ENCODE peak calls at places on chromosome 19, in nine cellular contexts. One of them, this sample, is unnamed.

GRCh38 chr19:30780456-30780855 is 408.3 kb downstream of the ZNF536 start:
- DNase-seq in foreskin fibroblast: no peak
- DNase-seq in NT2/D1: no peak
- DNase-seq in PC-3: no peak
- DNase-seq in MM.1S: no peak
- DNase-seq in CD4-positive, CD25-positive, alpha-beta regulatory T cell: no peak
- DNase-seq in uterus: no peak
- DNase-seq in thoracic aorta: no peak
- DNase-seq in stomach: no peak
- DNase-seq in this sample: no peak

GRCh38 chr19:40862785-40863184 is 12.5 kb upstream of the CYP2A6 start:
- DNase-seq in CD4-positive, CD25-positive, alpha-beta regulatory T cell: no peak
- DNase-seq in NT2/D1: no peak
- DNase-seq in foreskin fibroblast: peak
- DNase-seq in stomach: no peak
- DNase-seq in thoracic aorta: no peak
- DNase-seq in MM.1S: no peak
- DNase-seq in uterus: no peak
- DNase-seq in PC-3: peak
- DNase-seq in this sample: no peak

GRCh38 chr19:8340341-8341096 is 2.5 kb downstream of the KANK3 start:
- DNase-seq in stomach: peak
- DNase-seq in uterus: peak
- DNase-seq in thoracic aorta: no peak
- DNase-seq in foreskin fibroblast: no peak
- DNase-seq in PC-3: no peak
- DNase-seq in CD4-positive, CD25-positive, alpha-beta regulatory T cell: no peak
- DNase-seq in NT2/D1: no peak
- DNase-seq in MM.1S: no peak
- DNase-seq in this sample: no peak

GRCh38 chr19:39941615-39942507 is 7.4 kb upstream of the FCGBP start:
- DNase-seq in PC-3: peak
- DNase-seq in stomach: peak
- DNase-seq in MM.1S: peak
- DNase-seq in thoracic aorta: no peak
- DNase-seq in CD4-positive, CD25-positive, alpha-beta regulatory T cell: peak
- DNase-seq in uterus: no peak
- DNase-seq in foreskin fibroblast: no peak
- DNase-seq in NT2/D1: no peak
- DNase-seq in this sample: no peak

GRCh38 chr19:42102877-42103276 is 26.9 kb downstream of the ZNF574 start:
- DNase-seq in uterus: no peak
- DNase-seq in NT2/D1: no peak
- DNase-seq in foreskin fibroblast: no peak
- DNase-seq in MM.1S: no peak
- DNase-seq in CD4-positive, CD25-positive, alpha-beta regulatory T cell: no peak
- DNase-seq in thoracic aorta: no peak
- DNase-seq in stomach: no peak
- DNase-seq in PC-3: no peak
- DNase-seq in this sample: no peak

GRCh38 chr19:2594319-2594718 is 108.2 kb downstream of the GNG7 start:
- DNase-seq in NT2/D1: no peak
- DNase-seq in foreskin fibroblast: no peak
- DNase-seq in uterus: no peak
- DNase-seq in PC-3: no peak
- DNase-seq in CD4-positive, CD25-positive, alpha-beta regulatory T cell: no peak
- DNase-seq in thoracic aorta: no peak
- DNase-seq in MM.1S: no peak
- DNase-seq in stomach: no peak
- DNase-seq in this sample: no peak

GRCh38 chr19:14440049-14440448 is 6.9 kb downstream of the PKN1 start:
- DNase-seq in thoracic aorta: no peak
- DNase-seq in NT2/D1: no peak
- DNase-seq in stomach: peak
- DNase-seq in foreskin fibroblast: no peak
- DNase-seq in CD4-positive, CD25-positive, alpha-beta regulatory T cell: peak
- DNase-seq in PC-3: no peak
- DNase-seq in MM.1S: peak
- DNase-seq in uterus: peak
- DNase-seq in this sample: no peak

GRCh38 chr19:39362682-39363657 is 20.7 kb downstream of the SAMD4B start:
- DNase-seq in NT2/D1: no peak
- DNase-seq in stomach: no peak
- DNase-seq in PC-3: peak
- DNase-seq in uterus: no peak
- DNase-seq in foreskin fibroblast: peak
- DNase-seq in thoracic aorta: no peak
- DNase-seq in MM.1S: no peak
- DNase-seq in CD4-positive, CD25-positive, alpha-beta regulatory T cell: no peak
- DNase-seq in this sample: no peak

GRCh38 chr19:48398329-48399235 is 5.1 kb downstream of the GRIN2D start:
- DNase-seq in PC-3: peak
- DNase-seq in thoracic aorta: peak
- DNase-seq in NT2/D1: peak
- DNase-seq in uterus: no peak
- DNase-seq in stomach: peak
- DNase-seq in foreskin fibroblast: peak
- DNase-seq in MM.1S: peak
- DNase-seq in CD4-positive, CD25-positive, alpha-beta regulatory T cell: peak
- DNase-seq in this sample: peak

GRCh38 chr19:3543150-3544053 is 4.4 kb downstream of the TEKTIP1 start:
- DNase-seq in MM.1S: no peak
- DNase-seq in CD4-positive, CD25-positive, alpha-beta regulatory T cell: no peak
- DNase-seq in NT2/D1: no peak
- DNase-seq in thoracic aorta: no peak
- DNase-seq in stomach: peak
- DNase-seq in PC-3: no peak
- DNase-seq in foreskin fibroblast: no peak
- DNase-seq in uterus: no peak
- DNase-seq in this sample: peak

GRCh38 chr19:17448190-17448967 is at the start of gene TMEM221:
- DNase-seq in NT2/D1: no peak
- DNase-seq in PC-3: peak
- DNase-seq in foreskin fibroblast: no peak
- DNase-seq in uterus: peak
- DNase-seq in thoracic aorta: no peak
- DNase-seq in MM.1S: no peak
- DNase-seq in stomach: peak
- DNase-seq in CD4-positive, CD25-positive, alpha-beta regulatory T cell: peak
- DNase-seq in this sample: no peak

GRCh38 chr19:13097331-13098258 is 5.1 kb downstream of the LYL1 start:
- DNase-seq in foreskin fibroblast: no peak
- DNase-seq in stomach: no peak
- DNase-seq in CD4-positive, CD25-positive, alpha-beta regulatory T cell: peak
- DNase-seq in NT2/D1: no peak
- DNase-seq in MM.1S: no peak
- DNase-seq in thoracic aorta: no peak
- DNase-seq in uterus: peak
- DNase-seq in PC-3: no peak
- DNase-seq in this sample: no peak
- H3K4me3 ChIP-seq in foreskin fibroblast: no peak
- H3K4me3 ChIP-seq in stomach: peak
- H3K4me3 ChIP-seq in CD4-positive, CD25-positive, alpha-beta regulatory T cell: peak
- H3K4me3 ChIP-seq in NT2/D1: no peak
- H3K4me3 ChIP-seq in MM.1S: no peak
- H3K4me3 ChIP-seq in thoracic aorta: peak
- H3K4me3 ChIP-seq in uterus: peak
- H3K4me3 ChIP-seq in PC-3: peak
- H3K4me3 ChIP-seq in this sample: peak

DNA sequence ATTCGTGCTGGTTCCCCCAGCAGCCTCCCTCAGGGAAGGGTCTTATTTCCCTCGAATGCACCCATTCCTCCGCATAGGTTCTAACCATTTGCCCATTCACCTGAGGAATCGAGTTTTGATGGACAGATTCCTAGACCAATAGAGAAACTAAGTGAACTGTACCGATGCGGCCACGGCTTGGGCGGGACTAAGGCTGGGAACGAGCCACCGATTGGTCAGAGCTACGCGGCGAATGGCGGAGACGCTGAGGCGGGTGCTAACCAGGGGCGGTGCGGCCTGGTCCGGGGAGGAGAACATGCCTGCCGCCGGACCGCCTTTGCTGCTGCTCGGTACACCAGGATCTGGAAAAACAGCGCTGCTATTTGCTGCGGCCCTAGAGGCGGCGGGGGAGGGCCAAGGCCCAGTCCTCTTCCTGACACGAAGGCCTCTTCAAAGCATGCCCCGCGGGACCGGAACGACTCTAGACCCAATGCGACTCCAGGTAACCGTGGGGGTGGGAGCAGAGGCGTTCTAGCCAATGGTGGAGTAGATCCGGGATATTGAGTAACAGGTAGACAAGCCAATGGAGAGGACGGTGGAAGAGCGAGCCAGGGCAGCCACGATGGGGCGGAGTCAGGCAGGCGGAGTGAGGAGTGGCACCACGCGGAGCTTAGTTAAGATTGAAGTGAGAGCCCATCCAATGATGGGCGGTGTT is at the start of gene SWSAP1:
- DNase-seq in foreskin fibroblast: peak
- DNase-seq in NT2/D1: peak
- DNase-seq in PC-3: peak
- DNase-seq in thoracic aorta: peak
- DNase-seq in uterus: peak
- DNase-seq in MM.1S: peak
- DNase-seq in stomach: peak
- DNase-seq in CD4-positive, CD25-positive, alpha-beta regulatory T cell: peak
- DNase-seq in this sample: peak
- H3K4me3 ChIP-seq in foreskin fibroblast: peak
- H3K4me3 ChIP-seq in NT2/D1: peak
- H3K4me3 ChIP-seq in PC-3: peak
- H3K4me3 ChIP-seq in thoracic aorta: peak
- H3K4me3 ChIP-seq in uterus: peak
- H3K4me3 ChIP-seq in MM.1S: peak
- H3K4me3 ChIP-seq in stomach: peak
- H3K4me3 ChIP-seq in CD4-positive, CD25-positive, alpha-beta regulatory T cell: peak
- H3K4me3 ChIP-seq in this sample: peak

GRCh38 chr19:34960940-34961679 is 2.9 kb downstream of the ZNF792 start:
- DNase-seq in PC-3: no peak
- DNase-seq in NT2/D1: no peak
- DNase-seq in uterus: no peak
- DNase-seq in MM.1S: no peak
- DNase-seq in CD4-positive, CD25-positive, alpha-beta regulatory T cell: no peak
- DNase-seq in stomach: no peak
- DNase-seq in foreskin fibroblast: no peak
- DNase-seq in thoracic aorta: no peak
- DNase-seq in this sample: no peak

GRCh38 chr19:34963531-34964406 is at the start of gene ZNF792:
- DNase-seq in PC-3: peak
- DNase-seq in foreskin fibroblast: peak
- DNase-seq in NT2/D1: peak
- DNase-seq in stomach: peak
- DNase-seq in CD4-positive, CD25-positive, alpha-beta regulatory T cell: peak
- DNase-seq in thoracic aorta: no peak
- DNase-seq in MM.1S: peak
- DNase-seq in uterus: peak
- DNase-seq in this sample: peak

GRCh38 chr19:34961775-34962174 is 2.3 kb downstream of the ZNF792 start:
- DNase-seq in PC-3: no peak
- DNase-seq in CD4-positive, CD25-positive, alpha-beta regulatory T cell: no peak
- DNase-seq in NT2/D1: no peak
- DNase-seq in MM.1S: no peak
- DNase-seq in thoracic aorta: no peak
- DNase-seq in foreskin fibroblast: no peak
- DNase-seq in uterus: no peak
- DNase-seq in stomach: no peak
- DNase-seq in this sample: no peak

GRCh38 chr19:34962945-34963530 is 991 bp downstream of the ZNF792 start:
- DNase-seq in MM.1S: no peak
- DNase-seq in thoracic aorta: no peak
- DNase-seq in uterus: no peak
- DNase-seq in PC-3: peak
- DNase-seq in CD4-positive, CD25-positive, alpha-beta regulatory T cell: no peak
- DNase-seq in foreskin fibroblast: no peak
- DNase-seq in NT2/D1: no peak
- DNase-seq in stomach: no peak
- DNase-seq in this sample: no peak

DNA sequence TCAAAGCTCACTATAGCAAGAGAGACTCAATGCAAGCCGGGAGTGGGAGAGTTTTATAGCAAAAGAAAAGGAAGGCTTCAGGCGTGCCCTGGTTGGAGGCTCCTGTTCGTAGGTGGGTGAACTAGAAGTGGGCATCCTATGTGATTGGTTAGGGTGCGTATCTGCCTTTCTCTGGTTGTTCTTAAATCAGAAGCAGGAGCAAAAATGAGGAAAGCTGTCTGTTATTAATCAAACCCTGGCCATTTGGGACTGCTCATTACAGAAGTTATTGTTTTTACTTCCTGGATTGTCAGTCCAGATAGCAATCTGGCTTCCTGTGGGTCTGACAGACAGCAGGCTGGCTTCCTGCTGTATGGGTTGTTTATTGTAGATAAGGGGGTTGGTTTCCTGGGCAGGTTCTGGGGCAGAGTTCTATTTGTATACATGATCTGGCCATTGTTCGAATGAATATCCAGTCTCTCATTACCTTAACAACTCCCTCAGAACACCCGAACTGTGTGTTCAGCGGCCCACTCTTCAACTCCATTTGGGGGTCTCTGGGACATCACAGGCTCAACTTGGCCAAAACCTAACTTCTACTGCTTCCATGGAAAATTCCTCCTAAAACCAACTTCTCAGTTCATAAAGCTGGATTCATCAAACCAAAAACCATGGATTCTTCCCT is 1.6 kb downstream of the ZNF792 start:
- DNase-seq in PC-3: peak
- DNase-seq in thoracic aorta: no peak
- DNase-seq in stomach: no peak
- DNase-seq in uterus: peak
- DNase-seq in MM.1S: no peak
- DNase-seq in foreskin fibroblast: no peak
- DNase-seq in CD4-positive, CD25-positive, alpha-beta regulatory T cell: no peak
- DNase-seq in NT2/D1: no peak
- DNase-seq in this sample: no peak
- H3K4me3 ChIP-seq in PC-3: peak
- H3K4me3 ChIP-seq in thoracic aorta: peak
- H3K4me3 ChIP-seq in stomach: peak
- H3K4me3 ChIP-seq in uterus: peak
- H3K4me3 ChIP-seq in MM.1S: no peak
- H3K4me3 ChIP-seq in foreskin fibroblast: peak
- H3K4me3 ChIP-seq in CD4-positive, CD25-positive, alpha-beta regulatory T cell: peak
- H3K4me3 ChIP-seq in NT2/D1: no peak
- H3K4me3 ChIP-seq in this sample: peak

DNA sequence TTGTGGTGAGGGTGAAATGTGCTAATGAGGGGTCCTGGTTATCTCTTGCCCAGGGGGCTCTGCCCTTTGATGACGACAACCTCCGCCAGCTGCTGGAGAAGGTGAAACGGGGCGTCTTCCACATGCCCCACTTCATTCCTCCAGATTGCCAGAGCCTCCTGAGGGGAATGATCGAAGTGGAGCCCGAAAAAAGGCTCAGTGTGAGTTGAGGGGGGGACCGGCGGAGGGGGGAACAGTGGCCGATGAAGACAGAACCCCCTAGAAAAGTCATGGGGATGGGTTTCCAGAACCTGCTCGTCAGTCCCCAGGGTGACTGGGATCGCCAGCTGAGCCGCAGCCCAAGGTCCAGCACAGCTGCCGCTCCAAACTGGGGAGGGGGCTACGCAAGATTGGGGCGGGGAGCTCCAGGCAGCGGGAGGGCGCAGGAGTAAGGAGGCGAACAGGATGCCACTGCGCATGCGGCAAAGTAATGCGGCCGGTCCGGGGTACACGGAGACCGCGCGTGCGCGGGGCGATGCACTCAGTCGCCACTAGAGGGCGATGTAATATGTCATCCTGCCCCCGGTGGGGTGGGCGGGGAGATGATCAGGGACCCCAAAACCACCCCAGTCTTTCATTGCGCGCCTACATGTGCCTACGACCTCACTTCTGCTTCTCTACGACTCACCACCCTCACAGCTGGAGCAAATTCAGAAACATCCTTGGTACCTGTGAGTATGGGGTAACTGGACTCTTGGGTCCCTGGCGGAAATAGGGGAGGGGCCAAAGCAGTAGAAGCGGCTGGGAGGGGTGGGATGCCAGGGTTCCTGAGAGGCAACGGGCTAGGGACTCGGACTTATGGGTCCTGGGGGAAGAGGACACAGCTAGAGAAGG is 17.9 kb downstream of the BRSK1 start:
- DNase-seq in MM.1S: peak
- DNase-seq in thoracic aorta: peak
- DNase-seq in foreskin fibroblast: peak
- DNase-seq in NT2/D1: peak
- DNase-seq in PC-3: peak
- DNase-seq in uterus: peak
- DNase-seq in CD4-positive, CD25-positive, alpha-beta regulatory T cell: peak
- DNase-seq in stomach: peak
- DNase-seq in this sample: peak
- H3K4me3 ChIP-seq in MM.1S: peak
- H3K4me3 ChIP-seq in thoracic aorta: peak
- H3K4me3 ChIP-seq in foreskin fibroblast: peak
- H3K4me3 ChIP-seq in NT2/D1: no peak
- H3K4me3 ChIP-seq in PC-3: peak
- H3K4me3 ChIP-seq in uterus: no peak
- H3K4me3 ChIP-seq in CD4-positive, CD25-positive, alpha-beta regulatory T cell: peak
- H3K4me3 ChIP-seq in stomach: peak
- H3K4me3 ChIP-seq in this sample: peak